ENCODE peak calls at places on chromosomes 5 and 9, in six cellular contexts. F is osteoblast, T is right lobe of liver, O is left ventricle myocardium inferior, K is heart right ventricle, Y is small intestine. B is an unnamed sample. For H3K27me3, the result is how much of the 10 kb centered on the place peaks cover.

GRCh38 chr9:78040726-78041125 is 9.1 kb upstream of the GNAQ start:
- DNase-seq in F (peak), T (no peak), O (no peak), K (no peak), Y (no peak), B (no peak)

GRCh38 chr9:80866121-80866520 is 823.2 kb downstream of the TLE1 start:
- DNase-seq in F (no peak), T (no peak), O (no peak), K (no peak), Y (no peak), B (no peak)

GRCh38 chr5:85921590-85921989 is 696.2 kb upstream of the COX7C start:
- DNase-seq in F (no peak), T (no peak), O (no peak), K (no peak), Y (no peak), B (no peak)

GRCh38 chr9:18382243-18382642 is 91.7 kb upstream of the ADAMTSL1 start:
- DNase-seq in F (no peak), T (no peak), O (no peak), K (no peak), Y (no peak), B (no peak)

GRCh38 chr9:100066539-100066938 is 32.3 kb downstream of the ERP44 start:
- DNase-seq in F (peak), T (no peak), O (no peak), K (no peak), Y (peak), B (peak)

GRCh38 chr5:104739503-104739902 is 1176.9 kb upstream of the NUDT12 start:
- DNase-seq in F (no peak), T (no peak), O (no peak), K (no peak), Y (no peak), B (no peak)

GRCh38 chr9:4327504-4328191 is 27.8 kb upstream of the GLIS3 start:
- DNase-seq in F (no peak), T (no peak), O (no peak), K (no peak), Y (no peak), B (no peak)

GRCh38 chr5:90967851-90968250 is 409.3 kb downstream of the ADGRV1 start:
- DNase-seq in F (no peak), T (no peak), O (no peak), K (no peak), Y (no peak), B (no peak)

GRCh38 chr5:170437621-170438375 is 48.6 kb upstream of the KCNMB1 start:
- DNase-seq in F (no peak), T (no peak), O (no peak), K (no peak), Y (no peak), B (no peak)

GRCh38 chr5:34598177-34598794 is 57.8 kb upstream of the RAI14 start:
- DNase-seq in F (peak), T (no peak), O (no peak), K (no peak), Y (peak), B (peak)

GRCh38 chr5:36657563-36657995 is 51.2 kb downstream of the SLC1A3 start:
- DNase-seq in F (peak), T (no peak), O (peak), K (no peak), Y (peak), B (peak)

GRCh38 chr9:98368366-98369065 is 113.1 kb upstream of the TBC1D2 start:
- DNase-seq in F (no peak), T (no peak), O (no peak), K (no peak), Y (no peak), B (no peak)

GRCh38 chr9:123370526-123371227 is 14.7 kb downstream of the CRB2 start:
- DNase-seq in F (peak), T (no peak), O (no peak), K (no peak), Y (peak), B (no peak)

GRCh38 chr5:142960309-142960696 is 190.1 kb downstream of the ARHGAP26 start:
- DNase-seq in F (no peak), T (no peak), O (no peak), K (no peak), Y (no peak), B (peak)

GRCh38 chr5:135456238-135457099 is 4.3 kb upstream of the TIFAB start:
- DNase-seq in F (peak), T (no peak), O (no peak), K (no peak), Y (no peak), B (peak)

GRCh38 chr9:84301851-84302250 is 38.7 kb downstream of the SLC28A3 start:
- DNase-seq in F (peak), T (no peak), O (no peak), K (no peak), Y (no peak), B (no peak)

GRCh38 chr9:130157079-130157478 is 15.1 kb upstream of the NCS1 start:
- DNase-seq in F (peak), T (no peak), O (no peak), K (no peak), Y (no peak), B (no peak)

GRCh38 chr9:90455316-90455715 is 187.3 kb downstream of the DIRAS2 start:
- DNase-seq in F (no peak), T (no peak), O (no peak), K (no peak), Y (no peak), B (no peak)

GRCh38 chr5:87069974-87070608 is 197.6 kb upstream of the RASA1 start:
- DNase-seq in F (peak), T (no peak), O (no peak), K (no peak), Y (peak), B (peak)

GRCh38 chr5:154368041-154368800 is 77.6 kb upstream of the SAP30L start:
- DNase-seq in F (peak), T (no peak), O (no peak), K (no peak), Y (no peak), B (peak)

GRCh38 chr9:17535176-17535575 is 43.7 kb upstream of the SH3GL2 start:
- DNase-seq in F (no peak), T (no peak), O (no peak), K (no peak), Y (no peak), B (no peak)

GRCh38 chr5:137072376-137073174 is 426.6 kb downstream of the SPOCK1 start:
- DNase-seq in F (peak), T (no peak), O (no peak), K (no peak), Y (no peak), B (no peak)

GRCh38 chr5:52760695-52761366 is 26.9 kb upstream of the ITGA1 start:
- DNase-seq in F (no peak), T (no peak), O (no peak), K (no peak), Y (no peak), B (peak)

GRCh38 chr5:75571547-75571946 is 39.7 kb upstream of the ANKDD1B start:
- DNase-seq in F (no peak), T (no peak), O (no peak), K (no peak), Y (peak), B (no peak)

GRCh38 chr5:73482383-73483193 is 15.7 kb upstream of the BTF3 start:
- DNase-seq in F (peak), T (no peak), O (no peak), K (no peak), Y (no peak), B (peak)

DNA sequence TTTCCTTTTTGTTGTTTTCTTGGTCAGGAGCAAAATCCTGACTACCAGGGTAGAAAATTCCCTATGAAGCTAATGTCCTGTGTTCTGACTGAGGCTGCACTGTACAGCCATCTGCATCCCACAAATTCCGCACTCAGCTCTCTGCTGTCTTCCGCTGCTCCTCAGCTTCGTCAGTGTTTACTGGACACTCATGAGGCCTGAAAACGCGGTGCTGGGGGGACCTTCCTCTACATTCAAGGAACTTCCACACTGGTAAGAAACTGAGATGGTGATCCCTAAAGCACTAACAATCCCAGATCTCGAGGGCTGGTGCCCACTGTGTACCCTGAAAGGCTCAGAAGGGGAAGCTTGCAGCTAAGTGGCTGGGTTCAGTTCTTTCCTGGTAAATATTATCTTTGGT is 117.9 kb downstream of the NRG2 start:
- DNase-seq in F (no peak), T (no peak), O (no peak), K (no peak), Y (no peak), B (no peak)
- H3K27me3 ChIP-seq in F (under half), T (under half), O (under half), K (under half), Y (under half), B (under half)

DNA sequence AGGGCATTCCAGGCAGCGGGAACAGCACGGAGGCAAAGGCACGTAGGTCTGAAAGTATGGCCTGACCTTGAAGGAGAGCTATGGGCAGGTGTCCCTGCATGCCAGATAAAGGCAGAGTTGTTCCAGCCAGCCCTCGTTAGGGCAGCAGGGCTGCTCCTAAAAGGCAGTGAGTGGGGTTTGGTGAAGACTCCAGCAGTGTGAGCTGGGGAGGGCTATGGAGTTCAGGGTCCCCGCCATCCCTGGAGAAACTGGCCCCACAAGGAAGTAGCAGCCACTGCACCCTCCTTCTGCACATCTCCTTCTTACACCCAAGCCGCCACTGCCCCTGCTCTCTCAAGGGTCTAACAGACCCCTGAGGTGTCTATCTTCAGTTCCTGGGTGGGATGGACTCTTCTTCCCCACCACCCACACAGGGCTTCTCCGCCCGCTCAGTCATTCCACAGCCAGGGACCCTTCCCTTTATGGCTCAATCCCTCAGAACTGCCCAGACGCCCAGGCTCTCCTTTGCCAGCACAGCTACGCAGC is 1.4 kb downstream of the AKNA start:
- DNase-seq in F (no peak), T (peak), O (no peak), K (no peak), Y (peak), B (no peak)
- H3K4me3 ChIP-seq in F (peak), T (peak), O (peak), K (peak), Y (peak), B (peak)

DNA sequence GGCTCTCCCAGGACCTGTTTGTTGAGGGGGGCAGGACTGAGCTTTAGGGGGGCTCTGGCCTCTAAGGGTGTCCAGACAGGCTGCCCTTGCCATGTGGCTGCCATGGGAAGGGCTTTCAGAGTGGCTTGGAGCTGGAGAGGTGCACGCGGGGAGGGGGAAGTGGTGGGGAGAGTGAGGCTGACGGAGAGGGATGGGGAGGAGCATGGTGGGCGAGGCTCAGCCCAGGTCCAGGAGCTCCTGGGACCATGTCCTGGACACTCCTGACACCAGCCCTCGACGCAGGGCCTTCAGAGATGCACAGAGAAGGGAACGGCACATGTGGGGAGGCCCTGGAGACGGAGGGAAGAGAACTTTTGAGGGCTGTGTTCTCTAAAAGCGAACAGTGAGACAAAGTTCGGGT is 2.4 kb downstream of the SPAAR start:
- DNase-seq in F (no peak), T (no peak), O (peak), K (peak), Y (no peak), B (no peak)
- H3K27ac ChIP-seq in F (no peak), T (peak), O (peak), K (peak), Y (no peak), B (no peak)

DNA sequence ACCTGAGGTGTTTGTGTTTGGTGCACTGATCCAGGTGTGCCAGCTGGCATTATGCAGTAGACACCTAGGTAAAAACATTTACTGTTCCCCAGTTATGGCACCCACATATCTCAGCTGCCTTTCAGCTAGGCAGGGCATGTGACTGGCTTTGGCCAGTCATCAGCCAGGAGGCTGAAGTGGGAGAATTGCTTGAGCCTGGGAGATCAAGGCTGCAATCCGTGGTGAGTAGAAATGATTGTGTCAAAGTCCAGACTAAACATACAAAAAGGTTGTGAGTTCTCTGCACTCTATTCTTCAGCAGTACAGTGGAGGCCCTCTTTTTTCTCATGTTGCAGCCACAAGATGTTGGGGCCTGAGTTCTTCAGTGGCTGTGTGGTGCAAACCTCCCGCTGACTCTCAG is 3.2 kb upstream of the FBLL1 start:
- DNase-seq in F (no peak), T (no peak), O (no peak), K (no peak), Y (peak), B (no peak)
- H3K27me3 ChIP-seq in F (under half), T (under half), O (under half), K (under half), Y (under half), B (under half)

GRCh38 chr9:131545786-131546335 is 538 bp downstream of the PRRT1B start:
- DNase-seq in F (peak), T (no peak), O (no peak), K (no peak), Y (no peak), B (no peak)
- H3K4me3 ChIP-seq in F (no peak), T (peak), O (peak), K (no peak), Y (no peak), B (no peak)

B was measured in brain microvascular endothelial cell.